ENCODE peak calls at places on chromosome 22, in eight cellular contexts. L is astrocyte of the cerebellum, R is BE2C, O is adrenal gland, U is A549, V is GM12865, B is spleen, Q is stomach. W is an unnamed sample.

GRCh38 chr22:43257549-43257948 is 70.6 kb upstream of the TTLL12 start:
- DNase-seq in V (no peak), O (no peak), R (no peak), B (no peak), Q (peak; percentile 37), U (no peak), L (no peak), W (no peak)

GRCh38 chr22:50191041-50191740 is 5.5 kb downstream of the TRABD start:
- DNase-seq in Q (peak; percentile 61), U (no peak), L (no peak), R (no peak), O (peak; percentile 77), B (peak; percentile 94), V (peak; percentile 94), W (no peak)

GRCh38 chr22:17501679-17502285 is 61.5 kb upstream of the SLC25A18 start:
- DNase-seq in O (no peak), Q (no peak), V (peak; percentile 80), U (peak; percentile 33), B (no peak), R (peak; percentile 22), L (peak; percentile 75), W (peak; percentile 25)

GRCh38 chr22:29269731-29270474 is 1.8 kb downstream of the EWSR1 start:
- DNase-seq in V (peak; percentile 24), B (no peak), Q (no peak), O (peak; percentile 54), L (no peak), R (no peak), U (no peak), W (no peak)

GRCh38 chr22:17783317-17783716 is 9.0 kb upstream of the BID start:
- DNase-seq in L (no peak), B (no peak), U (no peak), O (no peak), R (no peak), Q (no peak), V (no peak), W (no peak)

GRCh38 chr22:20577045-20577444 is 69.6 kb downstream of the MED15 start:
- DNase-seq in Q (no peak), O (no peak), L (no peak), V (no peak), U (no peak), R (no peak), B (peak; percentile 44), W (no peak)

GRCh38 chr22:44199866-44200265 is 19.1 kb downstream of the PARVG start:
- DNase-seq in B (no peak), R (no peak), L (no peak), O (no peak), Q (no peak), U (no peak), V (no peak), W (no peak)

GRCh38 chr22:26835929-26836528 is 178.6 kb downstream of the MIAT start:
- DNase-seq in U (peak; percentile 44), O (peak; percentile 69), Q (peak; percentile 36), R (peak; percentile 52), V (peak; percentile 62), B (no peak), L (no peak), W (no peak)

DNA sequence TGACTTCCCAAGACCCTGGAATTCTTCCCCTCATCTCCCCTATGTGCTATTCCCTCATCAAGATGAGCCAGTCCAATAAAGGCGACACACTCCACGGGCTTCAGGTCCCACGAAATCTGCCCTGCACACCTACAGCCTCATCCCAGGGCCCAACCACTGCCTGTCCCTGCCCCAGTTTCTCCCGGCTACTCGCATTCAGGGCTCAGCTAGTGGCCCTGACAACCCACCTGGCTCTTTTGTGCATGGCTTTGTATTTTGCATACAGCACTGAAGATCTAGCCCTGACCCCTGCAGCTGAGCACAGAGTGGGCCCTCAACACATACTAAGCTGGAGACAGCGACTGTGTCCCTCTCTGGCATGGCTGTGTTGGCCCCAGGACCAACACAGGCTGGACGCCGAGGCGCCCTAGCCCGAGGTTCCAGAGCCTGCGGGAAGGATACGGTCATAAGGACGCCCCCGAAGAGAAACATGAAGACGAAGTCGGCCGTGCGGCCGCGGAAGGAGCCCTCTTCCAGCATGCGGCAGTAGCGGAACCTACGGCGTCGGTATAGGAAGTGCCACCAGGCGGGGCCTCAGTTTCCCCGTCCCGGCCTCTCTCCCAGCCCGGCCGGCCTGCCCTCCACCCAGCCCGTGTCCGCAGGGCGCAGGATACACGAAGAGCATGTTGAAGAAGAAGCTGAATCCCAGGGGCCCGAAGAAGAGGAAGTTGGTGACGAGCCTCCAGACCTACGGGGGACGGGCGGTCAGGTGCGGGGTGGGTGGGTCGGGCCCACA is 708 bp downstream of the DERL3 start:
- DNase-seq in L (no peak), B (peak; percentile 88), Q (no peak), V (no peak), R (no peak), O (no peak), U (no peak), W (no peak)
- H3K4me3 ChIP-seq in L (peak overlapping the region; percentile 35), B (peak overlapping the region; percentile 86), Q (peak overlapping the region; percentile 47), V (peak overlapping the region; percentile 48), R (no peak overlapping the region), O (peak overlapping the region; percentile 36), U (peak overlapping the region; percentile 35), W (no peak overlapping the region)

GRCh38 chr22:46078241-46079092 is 71.9 kb upstream of the PPARA start:
- DNase-seq in V (no peak), U (no peak), Q (peak; percentile 81), B (peak; percentile 76), L (no peak), O (peak; percentile 91), R (peak; percentile 77), W (no peak)

GRCh38 chr22:46081036-46081830 is 69.1 kb upstream of the PPARA start:
- DNase-seq in L (no peak), V (no peak), Q (peak; percentile 33), U (no peak), R (peak; percentile 40), O (peak; percentile 56), B (peak; percentile 70), W (no peak)

GRCh38 chr22:46079093-46079860 is 71.0 kb upstream of the PPARA start:
- DNase-seq in R (peak; percentile 40), U (no peak), V (no peak), O (peak; percentile 56), Q (peak; percentile 24), L (no peak), B (peak; percentile 61), W (no peak)

GRCh38 chr22:46081831-46082210 is 68.5 kb upstream of the PPARA start:
- DNase-seq in L (no peak), U (no peak), R (peak; percentile 53), B (peak; percentile 60), O (peak; percentile 62), V (no peak), Q (peak; percentile 38), W (no peak)

DNA sequence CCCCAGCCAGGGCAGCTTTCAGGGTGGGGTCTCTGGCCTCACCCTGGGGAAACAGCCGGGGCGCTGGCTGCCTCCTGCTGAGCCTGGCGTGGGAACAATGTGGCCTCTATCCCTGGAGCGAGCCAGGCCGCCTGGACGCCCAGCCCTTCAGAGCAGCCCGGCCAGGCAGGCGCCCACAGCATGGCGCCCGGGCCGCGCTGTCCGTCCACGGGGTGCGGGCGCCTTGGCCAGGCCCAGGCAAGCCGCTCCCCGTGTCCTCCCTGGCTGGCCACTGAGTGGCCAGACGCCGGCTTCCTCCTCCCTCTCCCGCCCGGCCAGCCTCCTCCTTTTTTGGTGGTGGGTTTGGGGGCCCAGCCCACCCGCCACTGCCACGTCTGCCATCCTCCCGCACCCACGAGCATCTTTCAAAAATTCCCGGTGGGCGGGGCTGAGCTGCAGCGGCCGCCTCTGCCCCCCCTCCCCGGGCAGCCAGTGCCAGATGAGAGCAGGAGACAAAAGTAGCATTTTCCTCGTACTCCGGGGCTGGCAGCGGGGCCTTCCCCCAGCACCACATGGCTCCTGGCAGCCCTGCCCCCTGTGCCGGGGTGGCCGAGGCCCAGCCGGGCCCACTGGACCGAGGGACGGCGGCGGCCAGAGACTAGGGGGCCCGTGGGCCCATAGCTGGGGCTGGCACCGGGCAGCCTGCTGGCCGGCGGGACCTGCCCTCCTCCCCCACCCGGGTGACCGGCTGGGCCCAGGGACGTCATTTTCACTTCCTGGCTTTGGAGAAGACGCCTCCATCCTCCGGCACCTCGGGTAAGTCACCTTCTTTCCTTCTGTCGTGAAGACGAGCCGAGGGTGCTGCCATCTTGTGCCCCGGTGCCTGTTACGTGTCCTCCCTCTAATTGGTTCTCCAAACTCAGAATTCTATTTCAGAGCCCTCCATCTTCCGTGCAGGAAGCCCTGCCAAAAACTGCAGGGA is 70.2 kb upstream of the PPARA start:
- DNase-seq in L (no peak), U (no peak), V (no peak), R (peak; percentile 90), Q (peak; percentile 67), O (peak; percentile 84), B (peak; percentile 78), W (no peak)
- H3K4me3 ChIP-seq in L (peak overlapping the region; percentile 98), U (peak overlapping the region; percentile 52), V (no peak overlapping the region), R (peak overlapping the region; percentile 90), Q (peak overlapping the region; percentile 91), O (peak overlapping the region; percentile 58), B (peak overlapping the region; percentile 97), W (peak overlapping the region; percentile 95)

GRCh38 chr22:39481595-39481994 is 20.5 kb upstream of the MIEF1 start:
- DNase-seq in L (no peak), R (no peak), V (no peak), Q (no peak), B (no peak), O (no peak), U (no peak), W (no peak)

GRCh38 chr22:39482768-39483167 is 19.3 kb upstream of the MIEF1 start:
- DNase-seq in U (no peak), Q (no peak), O (no peak), B (no peak), R (no peak), V (no peak), L (no peak), W (no peak)

GRCh38 chr22:39479254-39479653 is 22.4 kb downstream of the MGAT3 start:
- DNase-seq in U (no peak), Q (no peak), O (no peak), R (no peak), B (no peak), L (no peak), V (no peak), W (no peak)

GRCh38 chr22:39478461-39478860 is 21.6 kb downstream of the MGAT3 start:
- DNase-seq in L (no peak), R (no peak), U (no peak), V (no peak), B (no peak), O (no peak), Q (peak; percentile 45), W (no peak)

DNA sequence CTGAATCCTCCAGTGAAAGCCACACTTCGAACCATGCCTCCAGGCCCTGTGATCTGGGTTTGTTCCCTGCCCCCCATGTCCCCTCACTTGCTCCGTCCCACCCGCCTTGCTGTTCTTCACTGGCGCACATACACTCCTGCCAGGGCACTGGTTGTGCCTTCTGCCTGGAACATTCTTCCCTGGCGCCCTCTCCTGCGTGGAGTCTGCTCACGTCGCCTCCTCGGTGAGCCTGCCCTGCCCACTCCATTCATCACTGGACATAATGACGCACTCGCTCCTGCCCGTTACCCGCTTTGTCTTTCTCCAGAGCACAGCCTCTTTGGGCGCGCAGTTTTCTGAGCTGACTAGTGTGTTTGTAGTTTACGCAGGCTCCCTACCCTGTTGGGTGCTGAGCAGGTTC is 21.0 kb upstream of the MIEF1 start:
- DNase-seq in Q (no peak), L (no peak), B (no peak), O (no peak), U (no peak), R (no peak), V (no peak), W (no peak)
- H3K4me3 ChIP-seq in Q (no peak overlapping the region), L (no peak overlapping the region), B (no peak overlapping the region), O (no peak overlapping the region), U (no peak overlapping the region), R (no peak overlapping the region), V (no peak overlapping the region), W (no peak overlapping the region)

GRCh38 chr22:41243361-41243760 is 2.6 kb upstream of the CHADL start:
- DNase-seq in O (no peak), R (no peak), V (no peak), L (no peak), Q (no peak), B (no peak), U (no peak), W (peak; percentile 58)

GRCh38 chr22:41248758-41249157 is 8.0 kb upstream of the CHADL start:
- DNase-seq in B (no peak), V (no peak), R (no peak), L (no peak), O (no peak), U (no peak), Q (no peak), W (no peak)

GRCh38 chr22:41248314-41248713 is 7.6 kb upstream of the CHADL start:
- DNase-seq in U (no peak), L (no peak), Q (no peak), B (no peak), O (no peak), R (no peak), V (no peak), W (no peak)

GRCh38 chr22:41247703-41248102 is 7.0 kb upstream of the CHADL start:
- DNase-seq in U (no peak), Q (no peak), L (no peak), O (peak; percentile 62), V (no peak), B (no peak), R (no peak), W (no peak)

DNA sequence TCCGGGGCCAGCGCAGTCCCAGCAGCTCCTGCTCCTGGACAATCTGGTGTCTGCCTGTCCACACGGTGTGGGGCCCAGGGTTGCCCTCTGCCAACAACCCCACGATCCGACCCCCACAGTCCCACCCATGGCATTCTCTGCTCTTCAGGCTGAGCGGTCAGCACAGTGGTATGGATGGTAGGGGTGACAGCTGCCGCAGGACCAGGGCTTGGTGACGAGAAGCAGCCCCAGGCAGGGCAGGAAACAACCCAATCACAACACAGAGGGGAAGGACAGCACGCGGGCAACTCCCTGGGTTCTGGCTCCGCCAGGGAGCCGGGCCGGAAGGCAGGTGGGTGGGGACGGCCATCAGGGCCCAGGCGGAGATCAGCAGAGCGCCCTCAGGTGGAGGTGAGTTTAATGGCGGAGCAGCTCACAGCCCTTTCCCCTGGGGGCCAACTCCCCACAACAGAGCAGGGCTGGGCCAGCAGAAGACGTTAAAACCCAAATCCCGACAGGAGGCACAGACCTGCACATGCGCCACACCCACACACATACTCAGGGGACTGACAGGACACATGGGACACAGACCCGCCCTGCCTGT is 5.3 kb upstream of the CHADL start:
- DNase-seq in U (no peak), L (no peak), Q (no peak), O (no peak), V (no peak), R (peak; percentile 53), B (no peak), W (no peak)
- H3K4me3 ChIP-seq in U (no peak overlapping the region), L (no peak overlapping the region), Q (no peak overlapping the region), O (no peak overlapping the region), V (no peak overlapping the region), R (no peak overlapping the region), B (no peak overlapping the region), W (no peak overlapping the region)